ENCODE peak calls at places on chromosome 9, in four cellular contexts. N, C, S and I are unnamed samples.

GRCh38 chr9:98087420-98088354 is 31.2 kb downstream of the NANS start:
- ATAC-seq in N (peak; percentile 67), C (peak; percentile 76), S (peak; percentile 51), I (no peak)

GRCh38 chr9:89477395-89477794 is 20.5 kb downstream of the SEMA4D start:
- ATAC-seq in N (no peak), C (peak; percentile 80), S (peak; percentile 41), I (no peak)

GRCh38 chr9:14452539-14452938 is 138.6 kb upstream of the NFIB start:
- ATAC-seq in N (no peak), C (no peak), S (no peak), I (no peak)

GRCh38 chr9:89000973-89001916 is 10.0 kb downstream of the S1PR3 start:
- ATAC-seq in N (peak; percentile 36), C (peak; percentile 54), S (peak; percentile 50), I (peak; percentile 88)

GRCh38 chr9:128792978-128793686 is 6.1 kb downstream of the TBC1D13 start:
- ATAC-seq in N (no peak), C (no peak), S (no peak), I (no peak)

GRCh38 chr9:133583586-133583985 is 25.6 kb downstream of the FAM163B start:
- ATAC-seq in N (no peak), C (no peak), S (no peak), I (no peak)

GRCh38 chr9:134590240-134591081 is 51.1 kb upstream of the COL5A1 start:
- ATAC-seq in N (no peak), C (no peak), S (no peak), I (no peak)

GRCh38 chr9:33158555-33159057 is 8.5 kb downstream of the B4GALT1 start:
- ATAC-seq in N (no peak), C (peak; percentile 2), S (no peak), I (no peak)

GRCh38 chr9:19807182-19807892 is 18.5 kb upstream of the SLC24A2 start:
- ATAC-seq in N (no peak), C (no peak), S (no peak), I (no peak)

GRCh38 chr9:129576546-129577543 is 44.1 kb downstream of the C9orf50 start:
- ATAC-seq in N (peak; percentile 30), C (no peak), S (no peak), I (peak; percentile 62)

GRCh38 chr9:38642951-38643350 is 22.6 kb upstream of the ANKRD18A start:
- ATAC-seq in N (no peak), C (no peak), S (no peak), I (no peak)

GRCh38 chr9:133400292-133400691 is 17.5 kb downstream of the REXO4 start:
- ATAC-seq in N (no peak), C (no peak), S (no peak), I (no peak)